ENCODE peak calls at places on chromosome 6, in four cellular contexts. X, Z, D and M are unnamed samples.

GRCh38 chr6:39812496-39812852 is 20.3 kb downstream of the DAAM2 start:
- DNase-seq in X (no peak), Z (no peak), D (no peak), M (no peak)

GRCh38 chr6:139611327-139611958 is 237.0 kb upstream of the CITED2 start:
- DNase-seq in X (no peak), Z (no peak), D (no peak), M (no peak)

GRCh38 chr6:115474443-115475041 is 586.1 kb downstream of the FRK start:
- DNase-seq in X (no peak), Z (no peak), D (no peak), M (no peak)

GRCh38 chr6:19327246-19327645 is 509.9 kb upstream of the ID4 start:
- DNase-seq in X (no peak), Z (no peak), D (no peak), M (no peak)

GRCh38 chr6:134240664-134241431 is 77.1 kb downstream of the SGK1 start:
- DNase-seq in X (no peak), Z (no peak), D (no peak), M (no peak)

GRCh38 chr6:14452567-14453527 is 335.3 kb downstream of the CD83 start:
- DNase-seq in X (no peak), Z (no peak), D (no peak), M (no peak)

GRCh38 chr6:135784493-135784892 is 67.0 kb upstream of the PDE7B start:
- DNase-seq in X (no peak), Z (no peak), D (peak; percentile 13), M (no peak)

GRCh38 chr6:1609662-1610496 is at the start of gene FOXC1:
- DNase-seq in X (peak; percentile 81), Z (no peak), D (peak; percentile 97), M (peak; percentile 97)

GRCh38 chr6:106739387-106739786 is 110.0 kb downstream of the QRSL1 start:
- DNase-seq in X (no peak), Z (no peak), D (no peak), M (no peak)

GRCh38 chr6:42664718-42665117 is 57.7 kb downstream of the PRPH2 start:
- DNase-seq in X (no peak), Z (no peak), D (no peak), M (no peak)

GRCh38 chr6:107230024-107230423 is 114.7 kb upstream of the BEND3 start:
- DNase-seq in X (no peak), Z (no peak), D (no peak), M (no peak)

GRCh38 chr6:32447932-32448331 is 8.2 kb downstream of the HLA-DRA start:
- DNase-seq in X (no peak), Z (no peak), D (no peak), M (no peak)

GRCh38 chr6:139252018-139252390 is 39.8 kb downstream of the TXLNB start:
- DNase-seq in X (no peak), Z (no peak), D (no peak), M (no peak)

GRCh38 chr6:27591660-27592059 is 118.8 kb upstream of the ZNF184 start:
- DNase-seq in X (peak; percentile 60), Z (no peak), D (no peak), M (peak; percentile 32)

GRCh38 chr6:783966-784365 is 91.0 kb upstream of the EXOC2 start:
- DNase-seq in X (no peak), Z (no peak), D (no peak), M (no peak)

GRCh38 chr6:3878048-3878666 is 29.0 kb downstream of the FAM50B start:
- DNase-seq in X (no peak), Z (no peak), D (no peak), M (no peak)

GRCh38 chr6:89482136-89482535 is 49.2 kb downstream of the ANKRD6 start:
- DNase-seq in X (no peak), Z (no peak), D (no peak), M (no peak)

GRCh38 chr6:149060300-149060984 is 257.1 kb upstream of the TAB2 start:
- DNase-seq in X (no peak), Z (no peak), D (peak; percentile 59), M (peak; percentile 37)

GRCh38 chr6:150620244-150620643 is 20.6 kb downstream of the PLEKHG1 start:
- DNase-seq in X (no peak), Z (no peak), D (no peak), M (no peak)

GRCh38 chr6:70673054-70673453 is 5.4 kb downstream of the SMAP1 start:
- DNase-seq in X (no peak), Z (no peak), D (no peak), M (no peak)

GRCh38 chr6:30720738-30721197 is 616 bp downstream of the TUBB start:
- DNase-seq in X (no peak), Z (no peak), D (peak; percentile 67), M (peak; percentile 56)

GRCh38 chr6:112153926-112154621 is 66.7 kb downstream of the FAM229B start:
- DNase-seq in X (peak; percentile 77), Z (no peak), D (peak; percentile 31), M (peak; percentile 26)

GRCh38 chr6:36235309-36235708 is 34.6 kb upstream of the PNPLA1 start:
- DNase-seq in X (no peak), Z (no peak), D (no peak), M (no peak)

GRCh38 chr6:108562503-108562993 is 1.8 kb downstream of the FOXO3 start:
- DNase-seq in X (peak; percentile 96), Z (peak; percentile 77), D (peak; percentile 69), M (peak; percentile 76)

GRCh38 chr6:2225422-2226392 is 19.7 kb downstream of the GMDS start:
- DNase-seq in X (peak; percentile 36), Z (no peak), D (no peak), M (peak; percentile 39)

GRCh38 chr6:80269331-80269730 is 162.9 kb downstream of the BCKDHB start:
- DNase-seq in X (no peak), Z (no peak), D (no peak), M (no peak)

GRCh38 chr6:79250107-79250514 is 15.6 kb upstream of the HMGN3 start:
- DNase-seq in X (no peak), Z (no peak), D (no peak), M (no peak)

GRCh38 chr6:56550307-56550706 is 92.4 kb downstream of the DST start:
- DNase-seq in X (no peak), Z (no peak), D (no peak), M (peak; percentile 21)

GRCh38 chr6:138115877-138116660 is 8.8 kb upstream of the PERP start:
- DNase-seq in X (peak; percentile 93), Z (no peak), D (peak; percentile 51), M (peak; percentile 71)

GRCh38 chr6:53547166-53547814 is 2.4 kb upstream of the GCLC start:
- DNase-seq in X (no peak), Z (no peak), D (peak; percentile 32), M (no peak)

GRCh38 chr6:161199845-161200244 is 74.0 kb downstream of the AGPAT4 start:
- DNase-seq in X (no peak), Z (no peak), D (no peak), M (no peak)
- H3K79me2 ChIP-seq in X (no peaks in the 10 kb centered on the region), Z (peaks cover 19% of the 10 kb centered on the region), D (no peaks in the 10 kb centered on the region), M (no peaks in the 10 kb centered on the region)

GRCh38 chr6:158022749-158023596 is 41.3 kb downstream of the SYNJ2 start:
- DNase-seq in X (no peak), Z (no peak), D (no peak), M (no peak)

GRCh38 chr6:158020811-158021210 is 39.1 kb downstream of the SYNJ2 start:
- DNase-seq in X (no peak), Z (no peak), D (no peak), M (peak; percentile 71)

GRCh38 chr6:158021376-158021775 is 39.7 kb downstream of the SYNJ2 start:
- DNase-seq in X (no peak), Z (no peak), D (no peak), M (no peak)

GRCh38 chr6:158023597-158023939 is 41.9 kb downstream of the SYNJ2 start:
- DNase-seq in X (no peak), Z (no peak), D (no peak), M (no peak)

GRCh38 chr6:158021814-158022748 is 40.4 kb downstream of the SYNJ2 start:
- DNase-seq in X (no peak), Z (no peak), D (no peak), M (no peak)
- H3K79me2 ChIP-seq in X (peaks cover 3% of the 10 kb centered on the region), Z (no peaks in the 10 kb centered on the region), D (peaks cover 77% of the 10 kb centered on the region), M (peaks cover 67% of the 10 kb centered on the region)

GRCh38 chr6:49632712-49633111 is 3.9 kb downstream of the RHAG start:
- DNase-seq in X (no peak), Z (no peak), D (no peak), M (no peak)

GRCh38 chr6:49634080-49634810 is 2.4 kb downstream of the RHAG start:
- DNase-seq in X (no peak), Z (no peak), D (no peak), M (no peak)

GRCh38 chr6:49636368-49637332 is at the start of gene RHAG:
- DNase-seq in X (no peak), Z (no peak), D (no peak), M (no peak)

GRCh38 chr6:49637333-49637698 is 677 bp upstream of the RHAG start:
- DNase-seq in X (no peak), Z (no peak), D (no peak), M (no peak)

GRCh38 chr6:49634811-49635159 is 1.9 kb downstream of the RHAG start:
- DNase-seq in X (no peak), Z (no peak), D (no peak), M (no peak)
- H3K79me2 ChIP-seq in X (no peaks in the 10 kb centered on the region), Z (no peaks in the 10 kb centered on the region), D (no peaks in the 10 kb centered on the region), M (no peaks in the 10 kb centered on the region)

GRCh38 chr6:169702640-169703246 is 817 bp downstream of the C6orf120 start:
- DNase-seq in X (peak; percentile 44), Z (no peak), D (peak; percentile 68), M (no peak)
- H3K79me2 ChIP-seq in X (peaks cover 57% of the 10 kb centered on the region), Z (peaks cover 65% of the 10 kb centered on the region), D (peaks cover 65% of the 10 kb centered on the region), M (peaks cover 56% of the 10 kb centered on the region)

DNA sequence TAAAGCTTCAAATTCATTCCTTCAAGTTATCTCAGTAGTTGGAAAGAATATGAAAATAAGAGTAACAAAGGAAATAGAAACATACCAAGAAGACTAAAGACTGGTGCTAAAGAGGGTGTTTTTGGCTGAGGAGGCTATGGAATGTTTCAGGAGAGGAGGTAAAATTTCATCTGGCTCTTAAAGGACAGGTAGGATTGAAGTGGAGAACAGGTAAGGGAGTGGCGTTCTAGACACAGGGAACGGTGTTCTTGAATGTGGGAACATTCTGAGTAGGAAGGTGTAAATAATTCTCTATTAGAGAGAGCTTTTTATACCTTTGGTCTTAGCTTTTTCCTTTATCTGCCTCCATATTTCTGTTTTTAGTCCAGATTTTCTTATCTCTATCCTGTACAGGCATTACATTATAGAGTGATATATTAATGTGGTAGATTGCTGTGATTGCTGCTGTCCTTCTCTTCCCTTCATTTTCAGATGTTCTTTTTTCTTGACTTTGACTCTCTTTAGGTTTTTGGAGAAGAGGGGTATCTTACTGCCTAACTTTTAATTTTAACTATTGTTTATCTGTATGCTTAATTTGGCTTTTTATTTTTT is 15.4 kb downstream of the QKI start:
- DNase-seq in X (no peak), Z (no peak), D (no peak), M (no peak)
- H3K79me2 ChIP-seq in X (peaks cover 99% of the 10 kb centered on the region), Z (peaks cover 100% of the 10 kb centered on the region), D (peaks cover 99% of the 10 kb centered on the region), M (peaks cover 98% of the 10 kb centered on the region)

GRCh38 chr6:144305567-144305966 is 20.4 kb downstream of the UTRN start:
- DNase-seq in X (no peak), Z (no peak), D (no peak), M (no peak)
- H3K79me2 ChIP-seq in X (no peaks in the 10 kb centered on the region), Z (peaks cover 7% of the 10 kb centered on the region), D (peaks cover 13% of the 10 kb centered on the region), M (peaks cover 19% of the 10 kb centered on the region)

DNA sequence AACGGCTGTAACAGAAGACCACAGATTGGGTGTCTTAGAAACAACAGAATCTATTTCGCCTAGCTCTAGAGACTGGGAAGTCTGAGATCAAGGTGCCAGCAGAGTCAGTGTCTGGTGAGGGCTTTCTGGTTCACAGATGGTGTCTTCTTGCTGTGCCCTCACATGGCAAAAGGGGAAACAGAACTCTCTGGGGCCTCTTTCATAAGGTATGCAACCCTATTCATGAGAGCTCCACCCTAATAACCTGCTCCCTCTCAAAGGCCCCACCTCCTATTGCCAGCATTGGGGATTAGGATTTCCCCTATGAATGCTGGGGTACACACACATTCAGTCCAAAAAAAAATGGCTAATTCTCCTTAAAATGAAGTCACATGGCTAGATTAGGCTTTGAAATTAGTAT is 10.0 kb downstream of the TXNDC5 start:
- DNase-seq in X (no peak), Z (no peak), D (no peak), M (peak; percentile 39)
- H3K79me2 ChIP-seq in X (peaks cover 4% of the 10 kb centered on the region), Z (peaks cover 7% of the 10 kb centered on the region), D (peaks cover 12% of the 10 kb centered on the region), M (peaks cover 99% of the 10 kb centered on the region)